ENCODE peak calls at places on chromosomes 3 and 15, in five cellular contexts. One of them, this sample, is unnamed. For H3K9me3, the result is how much of the 10 kb centered on the place peaks cover.

GRCh38 chr15:93030430-93031102 is 58.4 kb downstream of the RGMA start:
- DNase-seq in tibial artery: peak
- DNase-seq in right lobe of liver: peak
- DNase-seq in adrenal gland: peak
- DNase-seq in suprapubic skin: peak
- DNase-seq in this sample: peak

GRCh38 chr3:10194328-10195071 is 29.8 kb downstream of the IRAK2 start:
- DNase-seq in tibial artery: peak
- DNase-seq in right lobe of liver: no peak
- DNase-seq in adrenal gland: peak
- DNase-seq in suprapubic skin: no peak
- DNase-seq in this sample: peak

GRCh38 chr3:86948840-86949239 is 42.1 kb downstream of the VGLL3 start:
- DNase-seq in tibial artery: no peak
- DNase-seq in right lobe of liver: no peak
- DNase-seq in adrenal gland: no peak
- DNase-seq in suprapubic skin: no peak
- DNase-seq in this sample: no peak

GRCh38 chr3:66722675-66723074 is 221.9 kb upstream of the LRIG1 start:
- DNase-seq in tibial artery: peak
- DNase-seq in right lobe of liver: no peak
- DNase-seq in adrenal gland: peak
- DNase-seq in suprapubic skin: no peak
- DNase-seq in this sample: peak

GRCh38 chr15:74653426-74654082 is 37.9 kb downstream of the CLK3 start:
- DNase-seq in tibial artery: no peak
- DNase-seq in right lobe of liver: no peak
- DNase-seq in adrenal gland: no peak
- DNase-seq in suprapubic skin: peak
- DNase-seq in this sample: no peak

GRCh38 chr3:15646924-15647511 is 45.5 kb downstream of the BTD start:
- DNase-seq in tibial artery: peak
- DNase-seq in right lobe of liver: no peak
- DNase-seq in adrenal gland: peak
- DNase-seq in suprapubic skin: peak
- DNase-seq in this sample: peak

GRCh38 chr3:171213178-171213577 is 186.7 kb upstream of the SLC2A2 start:
- DNase-seq in tibial artery: no peak
- DNase-seq in right lobe of liver: no peak
- DNase-seq in adrenal gland: no peak
- DNase-seq in suprapubic skin: no peak
- DNase-seq in this sample: no peak

GRCh38 chr3:38653685-38654537 is 4.4 kb upstream of the SCN5A start:
- DNase-seq in tibial artery: peak
- DNase-seq in right lobe of liver: no peak
- DNase-seq in adrenal gland: no peak
- DNase-seq in suprapubic skin: no peak
- DNase-seq in this sample: no peak

GRCh38 chr15:23095796-23096195 is 40.8 kb downstream of the GOLGA6L1 start:
- DNase-seq in tibial artery: no peak
- DNase-seq in right lobe of liver: no peak
- DNase-seq in adrenal gland: no peak
- DNase-seq in suprapubic skin: no peak
- DNase-seq in this sample: no peak

GRCh38 chr3:11592460-11593298 is 51.0 kb downstream of the VGLL4 start:
- DNase-seq in tibial artery: peak
- DNase-seq in right lobe of liver: no peak
- DNase-seq in adrenal gland: no peak
- DNase-seq in suprapubic skin: no peak
- DNase-seq in this sample: no peak

GRCh38 chr3:4573153-4573552 is 80.0 kb downstream of the ITPR1 start:
- DNase-seq in tibial artery: no peak
- DNase-seq in right lobe of liver: no peak
- DNase-seq in adrenal gland: no peak
- DNase-seq in suprapubic skin: no peak
- DNase-seq in this sample: no peak

GRCh38 chr3:183265713-183266417 is 12.8 kb downstream of the B3GNT5 start:
- DNase-seq in tibial artery: no peak
- DNase-seq in right lobe of liver: no peak
- DNase-seq in adrenal gland: no peak
- DNase-seq in suprapubic skin: no peak
- DNase-seq in this sample: no peak

GRCh38 chr15:75570119-75570518 is 9.0 kb downstream of the PTPN9 start:
- DNase-seq in tibial artery: no peak
- DNase-seq in right lobe of liver: no peak
- DNase-seq in adrenal gland: peak
- DNase-seq in suprapubic skin: no peak
- DNase-seq in this sample: no peak

GRCh38 chr15:77143606-77144005 is 72.7 kb upstream of the TSPAN3 start:
- DNase-seq in tibial artery: no peak
- DNase-seq in right lobe of liver: no peak
- DNase-seq in adrenal gland: no peak
- DNase-seq in suprapubic skin: no peak
- DNase-seq in this sample: no peak

GRCh38 chr3:6799264-6799915 is 61.5 kb upstream of the GRM7 start:
- DNase-seq in tibial artery: no peak
- DNase-seq in right lobe of liver: no peak
- DNase-seq in adrenal gland: peak
- DNase-seq in suprapubic skin: no peak
- DNase-seq in this sample: no peak

GRCh38 chr15:92166751-92167412 is 226.8 kb upstream of the ST8SIA2 start:
- DNase-seq in tibial artery: peak
- DNase-seq in right lobe of liver: no peak
- DNase-seq in adrenal gland: no peak
- DNase-seq in suprapubic skin: no peak
- DNase-seq in this sample: no peak

GRCh38 chr15:60038111-60038521 is 34.0 kb downstream of the FOXB1 start:
- DNase-seq in tibial artery: no peak
- DNase-seq in right lobe of liver: no peak
- DNase-seq in adrenal gland: no peak
- DNase-seq in suprapubic skin: no peak
- DNase-seq in this sample: no peak

GRCh38 chr3:100297784-100298183 is 36.8 kb upstream of the NIT2 start:
- DNase-seq in tibial artery: no peak
- DNase-seq in right lobe of liver: no peak
- DNase-seq in adrenal gland: no peak
- DNase-seq in suprapubic skin: no peak
- DNase-seq in this sample: no peak

GRCh38 chr15:28783873-28784272 is 64.6 kb downstream of the GOLGA6L7 start:
- DNase-seq in tibial artery: no peak
- DNase-seq in right lobe of liver: no peak
- DNase-seq in adrenal gland: no peak
- DNase-seq in suprapubic skin: no peak
- DNase-seq in this sample: no peak

GRCh38 chr15:50425219-50425618 is 1.0 kb downstream of the USP8 start:
- DNase-seq in tibial artery: no peak
- DNase-seq in right lobe of liver: no peak
- DNase-seq in adrenal gland: no peak
- DNase-seq in suprapubic skin: no peak
- DNase-seq in this sample: no peak

GRCh38 chr15:46343527-46343926 is 708.7 kb downstream of the SQOR start:
- DNase-seq in tibial artery: no peak
- DNase-seq in right lobe of liver: no peak
- DNase-seq in adrenal gland: no peak
- DNase-seq in suprapubic skin: no peak
- DNase-seq in this sample: no peak

GRCh38 chr15:68425428-68426060 is 6.4 kb downstream of the ITGA11 start:
- DNase-seq in tibial artery: peak
- DNase-seq in right lobe of liver: no peak
- DNase-seq in adrenal gland: no peak
- DNase-seq in suprapubic skin: no peak
- DNase-seq in this sample: no peak

GRCh38 chr15:45180201-45180600 is 7.6 kb downstream of the SHF start:
- DNase-seq in tibial artery: no peak
- DNase-seq in right lobe of liver: no peak
- DNase-seq in adrenal gland: no peak
- DNase-seq in suprapubic skin: no peak
- DNase-seq in this sample: no peak

GRCh38 chr3:32421991-32422859 is 30.6 kb downstream of the CMTM7 start:
- DNase-seq in tibial artery: peak
- DNase-seq in right lobe of liver: peak
- DNase-seq in adrenal gland: peak
- DNase-seq in suprapubic skin: peak
- DNase-seq in this sample: peak

GRCh38 chr15:22811640-22812039 is 25.2 kb downstream of the NIPA1 start:
- DNase-seq in tibial artery: no peak
- DNase-seq in right lobe of liver: no peak
- DNase-seq in adrenal gland: peak
- DNase-seq in suprapubic skin: peak
- DNase-seq in this sample: no peak

DNA sequence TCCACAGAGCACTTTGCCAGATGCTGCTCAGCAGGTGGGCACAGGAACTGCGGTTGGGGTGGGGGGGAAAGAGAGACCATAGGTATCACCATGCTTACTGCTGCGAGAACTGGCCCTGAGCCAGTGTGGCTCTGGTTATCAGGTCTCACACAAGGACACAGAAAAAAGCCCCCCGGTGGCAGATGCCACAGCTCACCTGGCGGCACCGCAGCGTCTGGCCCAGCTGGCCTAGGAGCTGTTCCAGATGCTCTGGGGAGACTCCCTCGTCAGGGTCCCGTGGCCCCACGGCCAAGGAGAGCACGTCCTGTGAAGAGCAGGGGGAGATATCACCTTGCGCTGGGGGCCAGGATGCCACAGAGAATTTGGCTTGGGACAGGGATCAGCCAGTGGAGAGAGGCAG is 10.8 kb downstream of the CDAN1 start:
- DNase-seq in tibial artery: no peak
- DNase-seq in right lobe of liver: no peak
- DNase-seq in adrenal gland: no peak
- DNase-seq in suprapubic skin: no peak
- DNase-seq in this sample: no peak
- TF ChIP-seq CTCF in tibial artery: no peak
- TF ChIP-seq CTCF in right lobe of liver: no peak
- TF ChIP-seq CTCF in adrenal gland: no peak
- TF ChIP-seq CTCF in suprapubic skin: no peak
- TF ChIP-seq CTCF in this sample: no peak

DNA sequence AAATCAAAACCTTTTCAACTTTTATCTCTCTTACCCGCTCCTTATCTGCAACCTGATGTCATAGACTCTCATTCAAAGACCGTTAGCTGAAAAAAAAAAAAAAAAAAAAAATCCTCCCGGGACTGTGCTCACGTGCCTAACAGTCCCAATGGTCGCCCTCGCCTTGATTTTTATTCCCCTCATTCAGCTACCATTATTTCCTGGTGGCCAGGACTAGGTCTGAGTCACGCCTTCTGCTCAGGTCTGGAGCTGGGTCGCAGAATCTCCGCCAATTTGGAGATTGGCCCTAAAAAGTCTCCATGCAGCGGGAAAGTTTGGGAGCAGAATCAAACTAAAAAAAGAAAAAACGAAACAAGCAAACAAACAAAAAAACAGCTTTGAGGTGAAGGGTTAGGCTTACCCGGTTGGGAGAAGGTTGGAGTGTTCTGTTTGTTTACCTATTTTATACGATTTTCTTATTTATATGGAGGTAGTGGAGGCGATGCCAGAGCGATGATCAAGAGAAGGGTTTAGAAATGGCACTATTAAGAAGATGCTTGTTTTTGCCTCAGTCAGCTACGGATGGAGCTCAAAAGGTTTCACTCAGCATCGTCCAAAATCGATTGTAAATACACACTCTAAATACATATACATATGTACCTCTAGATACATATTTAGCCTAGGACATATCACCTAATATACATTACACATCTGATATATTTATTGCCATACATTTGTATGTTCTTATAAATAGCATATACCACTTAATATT is 51.1 kb downstream of the ZIC4 start:
- DNase-seq in tibial artery: no peak
- DNase-seq in right lobe of liver: no peak
- DNase-seq in adrenal gland: no peak
- DNase-seq in suprapubic skin: no peak
- DNase-seq in this sample: no peak
- H3K9me3 ChIP-seq in tibial artery: under half
- H3K9me3 ChIP-seq in right lobe of liver: under half
- H3K9me3 ChIP-seq in adrenal gland: under half
- H3K9me3 ChIP-seq in suprapubic skin: under half
- H3K9me3 ChIP-seq in this sample: under half

GRCh38 chr3:49158108-49158709 is 7.9 kb downstream of the CCDC71 start:
- DNase-seq in tibial artery: no peak
- DNase-seq in right lobe of liver: no peak
- DNase-seq in adrenal gland: peak
- DNase-seq in suprapubic skin: no peak
- DNase-seq in this sample: no peak
- TF ChIP-seq CTCF in tibial artery: peak
- TF ChIP-seq CTCF in right lobe of liver: peak
- TF ChIP-seq CTCF in adrenal gland: no peak
- TF ChIP-seq CTCF in suprapubic skin: peak
- TF ChIP-seq CTCF in this sample: no peak

DNA sequence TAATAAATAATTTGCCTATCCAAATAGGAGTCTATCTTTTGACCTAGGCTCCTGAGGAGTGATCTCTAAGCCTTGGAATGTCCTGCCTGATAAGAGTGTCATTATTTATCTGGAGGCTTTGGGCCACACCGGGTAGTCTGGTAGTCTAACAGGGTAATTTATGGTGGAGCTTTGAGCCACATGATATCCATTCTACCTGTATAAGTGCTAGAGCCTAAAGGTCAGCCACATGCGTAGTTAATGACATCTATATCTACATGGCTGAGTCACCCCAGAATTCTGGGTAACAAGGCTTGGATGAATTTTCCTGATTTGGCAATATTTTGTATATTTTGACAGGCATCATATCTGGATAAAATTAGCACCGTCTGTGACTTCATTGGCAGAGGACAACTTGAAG is 681.4 kb downstream of the MCTP2 start:
- DNase-seq in tibial artery: no peak
- DNase-seq in right lobe of liver: no peak
- DNase-seq in adrenal gland: no peak
- DNase-seq in suprapubic skin: no peak
- DNase-seq in this sample: no peak
- H3K9me3 ChIP-seq in tibial artery: under half
- H3K9me3 ChIP-seq in right lobe of liver: under half
- H3K9me3 ChIP-seq in adrenal gland: under half
- H3K9me3 ChIP-seq in suprapubic skin: under half
- H3K9me3 ChIP-seq in this sample: under half

This sample was measured in thoracic aorta.